ENCODE peak calls at places on chromosomes 16 and 17, in nine cellular contexts. E is GM12891; R is progenitor cell of endocrine pancreas; I is endothelial cell; H is fibroblast of the aortic adventitia; D is bronchial epithelial cell; C is hippocampal formation; A is H7; U is CD8-positive, alpha-beta memory T cell. S is an unnamed sample.

GRCh38 chr17:61314368-61315078 is 85.1 kb upstream of the TBX2 start:
- DNase-seq in E (no peak), R (no peak), I (no peak), H (peak; percentile 95), D (peak; percentile 80), C (peak; percentile 15), A (no peak), U (no peak), S (no peak)

GRCh38 chr16:68792465-68793324 is 50.6 kb upstream of the TANGO6 start:
- DNase-seq in E (no peak), R (no peak), I (no peak), H (peak; percentile 80), D (peak; percentile 60), C (no peak), A (no peak), U (no peak), S (no peak)

GRCh38 chr17:2179615-2180295 is 123.8 kb downstream of the SMG6 start:
- DNase-seq in E (no peak), R (no peak), I (no peak), H (peak; percentile 99), D (no peak), C (peak; percentile 52), A (no peak), U (no peak), S (no peak)

GRCh38 chr17:65022751-65023421 is 33.7 kb downstream of the GNA13 start:
- DNase-seq in E (peak; percentile 41), R (no peak), I (no peak), H (peak; percentile 45), D (peak; percentile 97), C (no peak), A (no peak), U (no peak), S (peak; percentile 34)

GRCh38 chr17:39462644-39463375 is 1.5 kb downstream of the CDK12 start:
- DNase-seq in E (no peak), R (no peak), I (peak; percentile 14), H (no peak), D (peak; percentile 7), C (no peak), A (peak; percentile 15), U (peak; percentile 3), S (peak; percentile 16)

GRCh38 chr17:65046236-65046635 is 10.3 kb downstream of the GNA13 start:
- DNase-seq in E (no peak), R (no peak), I (no peak), H (no peak), D (no peak), C (no peak), A (no peak), U (no peak), S (no peak)

GRCh38 chr16:49277386-49277742 is 4.3 kb downstream of the CBLN1 start:
- DNase-seq in E (no peak), R (no peak), I (no peak), H (no peak), D (no peak), C (no peak), A (peak; percentile 54), U (no peak), S (no peak)

GRCh38 chr16:22424161-22424937 is 49.9 kb upstream of the CDR2 start:
- DNase-seq in E (no peak), R (no peak), I (no peak), H (peak; percentile 74), D (no peak), C (peak; percentile 24), A (no peak), U (no peak), S (no peak)

GRCh38 chr17:54348234-54348633 is 525.5 kb downstream of the KIF2B start:
- DNase-seq in E (no peak), R (no peak), I (no peak), H (no peak), D (peak; percentile 28), C (no peak), A (no peak), U (no peak), S (no peak)

GRCh38 chr17:45171338-45172231 is 9.9 kb downstream of the HEXIM2 start:
- DNase-seq in E (no peak), R (no peak), I (no peak), H (no peak), D (peak; percentile 75), C (no peak), A (peak; percentile 82), U (no peak), S (no peak)

GRCh38 chr16:22091721-22092120 is 620 bp upstream of the VWA3A start:
- DNase-seq in E (no peak), R (no peak), I (no peak), H (no peak), D (no peak), C (no peak), A (no peak), U (no peak), S (no peak)

GRCh38 chr17:81865733-81866439 is 5.3 kb downstream of the ARHGDIA start:
- DNase-seq in E (no peak), R (no peak), I (no peak), H (peak; percentile 27), D (no peak), C (no peak), A (no peak), U (no peak), S (no peak)

GRCh38 chr17:20028436-20028835 is 19.3 kb downstream of the SPECC1 start:
- DNase-seq in E (no peak), R (no peak), I (no peak), H (peak; percentile 39), D (peak; percentile 62), C (no peak), A (no peak), U (no peak), S (no peak)

GRCh38 chr16:90057738-90058173 is 19.4 kb downstream of the PRDM7 start:
- DNase-seq in E (no peak), R (no peak), I (no peak), H (peak; percentile 57), D (peak; percentile 75), C (no peak), A (no peak), U (no peak), S (peak; percentile 68)

GRCh38 chr17:57650548-57650947 is 94.6 kb downstream of the CCDC182 start:
- DNase-seq in E (no peak), R (no peak), I (no peak), H (no peak), D (no peak), C (no peak), A (no peak), U (no peak), S (no peak)

GRCh38 chr17:14672830-14673229 is 371.9 kb downstream of the HS3ST3B1 start:
- DNase-seq in E (no peak), R (no peak), I (no peak), H (peak; percentile 31), D (peak; percentile 84), C (no peak), A (no peak), U (no peak), S (no peak)

GRCh38 chr17:44314869-44315661 is 6.7 kb downstream of the RUNDC3A start:
- DNase-seq in E (peak; percentile 83), R (no peak), I (peak; percentile 54), H (no peak), D (peak; percentile 39), C (no peak), A (peak; percentile 95), U (no peak), S (peak; percentile 66)

GRCh38 chr16:569445-570254 is at the start of gene PIGQ:
- DNase-seq in E (peak; percentile 96), R (peak; percentile 44), I (peak; percentile 45), H (peak; percentile 57), D (no peak), C (peak; percentile 42), A (peak; percentile 99), U (peak; percentile 52), S (peak; percentile 76)

GRCh38 chr16:1444730-1445517 is 568 bp upstream of the CCDC154 start:
- DNase-seq in E (no peak), R (no peak), I (no peak), H (no peak), D (no peak), C (no peak), A (no peak), U (no peak), S (no peak)

GRCh38 chr17:2089021-2089422 is 34.1 kb downstream of the HIC1 start:
- DNase-seq in E (no peak), R (no peak), I (no peak), H (peak; percentile 75), D (no peak), C (no peak), A (peak; percentile 31), U (no peak), S (no peak)

GRCh38 chr16:19396555-19397011 is 21.1 kb upstream of the TMC5 start:
- DNase-seq in E (no peak), R (no peak), I (no peak), H (no peak), D (peak; percentile 68), C (no peak), A (no peak), U (no peak), S (no peak)

GRCh38 chr16:50602531-50603205 is 54.5 kb downstream of the NKD1 start:
- DNase-seq in E (no peak), R (no peak), I (no peak), H (no peak), D (peak; percentile 44), C (no peak), A (no peak), U (no peak), S (peak; percentile 33)

GRCh38 chr16:56246051-56246817 is 54.9 kb downstream of the GNAO1 start:
- DNase-seq in E (no peak), R (no peak), I (no peak), H (no peak), D (peak; percentile 81), C (peak; percentile 76), A (peak; percentile 43), U (no peak), S (no peak)

GRCh38 chr16:22623351-22623781 is 112.7 kb downstream of the NPIPB5 start:
- DNase-seq in E (no peak), R (no peak), I (no peak), H (peak; percentile 29), D (peak; percentile 79), C (no peak), A (no peak), U (no peak), S (no peak)

GRCh38 chr16:81610144-81610842 is 165.7 kb downstream of the CMIP start:
- DNase-seq in E (no peak), R (no peak), I (no peak), H (peak; percentile 86), D (no peak), C (peak; percentile 72), A (no peak), U (no peak), S (no peak)

GRCh38 chr16:89143911-89144675 is 27.5 kb upstream of the CDH15 start:
- DNase-seq in E (no peak), R (no peak), I (no peak), H (no peak), D (no peak), C (no peak), A (no peak), U (no peak), S (no peak)

GRCh38 chr16:11619327-11619851 is 32.7 kb upstream of the LITAF start:
- DNase-seq in E (no peak), R (no peak), I (no peak), H (no peak), D (no peak), C (no peak), A (no peak), U (no peak), S (peak; percentile 59)

GRCh38 chr17:44878627-44879221 is 20.5 kb downstream of the EFTUD2 start:
- DNase-seq in E (no peak), R (no peak), I (peak; percentile 23), H (peak; percentile 59), D (peak; percentile 26), C (no peak), A (peak; percentile 65), U (no peak), S (peak; percentile 24)

GRCh38 chr16:86523166-86523740 is 12.9 kb downstream of the FOXF1 start:
- DNase-seq in E (no peak), R (no peak), I (no peak), H (no peak), D (no peak), C (no peak), A (no peak), U (no peak), S (no peak)